ENCODE peak calls at places on chromosomes 11 and 22, in eight cellular contexts. Y is kidney, R is IMR-90, A is heart right ventricle, Q is endodermal cell, U is adrenal gland, Z is Karpas-422, S is testis. X is an unnamed sample.

GRCh38 chr11:16179668-16180067 is 176.7 kb downstream of the SOX6 start:
- DNase-seq in Y (no peak), R (peak), U (no peak), Z (no peak), Q (no peak), A (no peak), S (no peak), X (no peak)

GRCh38 chr11:123233280-123233977 is 38.4 kb upstream of the CLMP start:
- DNase-seq in R (no peak), S (no peak), Q (no peak), Z (no peak), U (no peak), Y (no peak), A (no peak), X (no peak)

GRCh38 chr22:27223317-27224177 is 566.2 kb downstream of the MIAT start:
- DNase-seq in Y (no peak), R (peak), Q (no peak), A (no peak), Z (no peak), S (no peak), U (no peak), X (no peak)

GRCh38 chr11:124799384-124800225 is 601 bp downstream of the MSANTD2 start:
- DNase-seq in Y (peak), R (peak), U (peak), S (peak), Q (peak), Z (peak), A (peak), X (peak)

GRCh38 chr11:110174645-110175310 is 81.6 kb downstream of the ZC3H12C start:
- DNase-seq in S (no peak), U (no peak), A (no peak), Z (no peak), Y (no peak), Q (no peak), R (peak), X (no peak)

GRCh38 chr11:112292785-112293407 is 32.2 kb upstream of the PLET1 start:
- DNase-seq in Z (peak), R (peak), Q (no peak), S (no peak), Y (no peak), A (no peak), U (peak), X (no peak)

GRCh38 chr11:15201586-15201985 is 86.9 kb downstream of the INSC start:
- DNase-seq in Z (no peak), A (no peak), Q (peak), S (no peak), U (no peak), Y (no peak), R (no peak), X (no peak)

GRCh38 chr11:94864646-94865045 is 96.5 kb downstream of the AMOTL1 start:
- DNase-seq in Z (no peak), U (no peak), R (no peak), Q (no peak), Y (no peak), A (no peak), S (no peak), X (no peak)

GRCh38 chr22:28450109-28450508 is 229.5 kb downstream of the TTC28 start:
- DNase-seq in Q (no peak), S (no peak), Z (no peak), Y (no peak), U (no peak), A (no peak), R (peak), X (no peak)

GRCh38 chr22:38144025-38144405 is 33.5 kb upstream of the BAIAP2L2 start:
- DNase-seq in A (no peak), S (no peak), U (no peak), Z (peak), Q (no peak), R (no peak), Y (peak), X (no peak)

GRCh38 chr11:44016129-44016528 is 31.7 kb upstream of the ACCSL start:
- DNase-seq in Y (peak), S (peak), A (peak), R (peak), Q (no peak), U (peak), Z (no peak), X (no peak)

GRCh38 chr11:61580292-61580888 is 486 bp downstream of the SYT7 start:
- DNase-seq in U (no peak), Q (peak), Y (no peak), A (no peak), R (no peak), S (no peak), Z (no peak), X (no peak)

GRCh38 chr22:26558246-26558895 is 31.6 kb downstream of the TPST2 start:
- DNase-seq in Z (no peak), A (no peak), U (peak), S (no peak), R (peak), Q (no peak), Y (no peak), X (no peak)

GRCh38 chr11:115221461-115222069 is 282.6 kb downstream of the CADM1 start:
- DNase-seq in S (no peak), Q (peak), R (no peak), Z (no peak), Y (no peak), U (no peak), A (no peak), X (no peak)

GRCh38 chr22:25911243-25911972 is 169.4 kb downstream of the MYO18B start:
- DNase-seq in Z (peak), Q (no peak), R (no peak), Y (no peak), S (no peak), U (no peak), A (no peak), X (no peak)

GRCh38 chr11:79579063-79579462 is 138.2 kb upstream of the TENM4 start:
- DNase-seq in U (no peak), Q (no peak), R (no peak), S (no peak), Z (no peak), Y (no peak), A (no peak), X (no peak)

GRCh38 chr22:38873469-38874411 is 1.7 kb upstream of the CBX6 start:
- DNase-seq in S (no peak), Y (no peak), Z (no peak), R (no peak), A (no peak), Q (peak), U (no peak), X (no peak)

GRCh38 chr22:36900880-36901279 is 12.5 kb upstream of the CSF2RB start:
- DNase-seq in U (no peak), S (no peak), R (no peak), Y (no peak), Z (no peak), Q (peak), A (no peak), X (no peak)

GRCh38 chr22:33848251-33848650 is 72.0 kb downstream of the LARGE1 start:
- DNase-seq in Y (no peak), U (no peak), Q (no peak), A (no peak), R (peak), Z (no peak), S (no peak), X (no peak)

GRCh38 chr11:124873980-124874379 is 8.7 kb downstream of the ROBO3 start:
- DNase-seq in S (no peak), R (no peak), Z (no peak), Q (peak), Y (no peak), U (no peak), A (no peak), X (no peak)

GRCh38 chr22:24834845-24835570 is 29.0 kb downstream of the SGSM1 start:
- DNase-seq in R (peak), Y (no peak), A (no peak), Q (peak), S (peak), Z (peak), U (no peak), X (no peak)

GRCh38 chr11:76919887-76920746 is 59.4 kb downstream of the ACER3 start:
- DNase-seq in Q (peak), Y (peak), S (peak), Z (peak), R (peak), U (peak), A (peak), X (peak)

GRCh38 chr11:61978703-61979661 is 11.5 kb upstream of the FTH1 start:
- DNase-seq in Y (no peak), Q (no peak), U (peak), R (no peak), S (peak), Z (no peak), A (no peak), X (no peak)

GRCh38 chr11:131534031-131534430 is 163.6 kb downstream of the NTM start:
- DNase-seq in A (no peak), Q (no peak), Y (no peak), Z (no peak), R (no peak), U (no peak), S (no peak), X (no peak)

GRCh38 chr11:17778352-17778751 is 43.8 kb downstream of the KCNC1 start:
- DNase-seq in Y (peak), Q (no peak), R (no peak), S (no peak), A (no peak), Z (no peak), U (no peak), X (no peak)

GRCh38 chr11:120385690-120386089 is 49.5 kb downstream of the ARHGEF12 start:
- DNase-seq in Q (no peak), A (no peak), Z (no peak), R (no peak), S (no peak), U (no peak), Y (no peak), X (no peak)

GRCh38 chr11:20097319-20098221 is 62.7 kb downstream of the DBX1 start:
- DNase-seq in R (peak), Y (no peak), A (no peak), S (no peak), U (no peak), Z (no peak), Q (no peak), X (no peak)

GRCh38 chr11:47916361-47916841 is 64.0 kb upstream of the PTPRJ start:
- DNase-seq in Y (peak), A (peak), U (peak), Z (peak), R (no peak), Q (peak), S (peak), X (no peak)

GRCh38 chr11:116691779-116692178 is 81.0 kb downstream of the BUD13 start:
- DNase-seq in S (peak), Z (peak), U (peak), R (peak), Y (no peak), Q (peak), A (peak), X (peak)

GRCh38 chr11:45412521-45412920 is 126.4 kb upstream of the SYT13 start:
- DNase-seq in S (no peak), R (no peak), A (no peak), U (no peak), Z (no peak), Q (peak), Y (no peak), X (no peak)

GRCh38 chr11:69293087-69293486 is 868 bp upstream of the MYEOV start:
- DNase-seq in R (no peak), Z (no peak), U (no peak), Q (peak), A (no peak), Y (peak), S (no peak), X (peak)

GRCh38 chr11:102799656-102800339 is 1.8 kb upstream of the MMP1 start:
- DNase-seq in R (peak), U (no peak), Y (no peak), A (no peak), Q (no peak), Z (no peak), S (no peak), X (no peak)

GRCh38 chr11:95512177-95512576 is 277.4 kb downstream of the FAM76B start:
- DNase-seq in U (peak), Z (no peak), S (peak), Y (no peak), A (no peak), Q (no peak), R (peak), X (no peak)

GRCh38 chr11:9489366-9489765 is 28.6 kb downstream of the ZNF143 start:
- DNase-seq in Z (no peak), Y (no peak), Q (no peak), R (peak), S (no peak), U (no peak), A (no peak), X (no peak)

GRCh38 chr11:111419641-111420327 is 40.7 kb upstream of the POU2AF1 start:
- DNase-seq in Q (peak), A (no peak), Y (no peak), S (peak), Z (peak), U (no peak), R (no peak), X (no peak)

GRCh38 chr11:76859708-76860233 is 947 bp upstream of the ACER3 start:
- DNase-seq in Z (no peak), A (no peak), U (no peak), Q (no peak), R (no peak), Y (no peak), S (no peak), X (no peak)

GRCh38 chr11:123504401-123504800 is 74.3 kb downstream of the GRAMD1B start:
- DNase-seq in Z (no peak), Y (no peak), Q (no peak), S (no peak), A (no peak), U (peak), R (no peak), X (no peak)

GRCh38 chr22:17884084-17884483 is 109.8 kb upstream of the BID start:
- DNase-seq in Q (no peak), A (no peak), S (no peak), Z (no peak), R (no peak), U (no peak), Y (no peak), X (no peak)

GRCh38 chr11:116563028-116563712 is 209.6 kb downstream of the BUD13 start:
- DNase-seq in Q (no peak), Y (peak), S (peak), R (peak), A (no peak), U (no peak), Z (no peak), X (peak)

GRCh38 chr11:19646921-19647320 is 65.7 kb upstream of the NAV2 start:
- DNase-seq in R (peak), Y (no peak), Q (no peak), Z (no peak), U (no peak), A (no peak), S (no peak), X (no peak)

GRCh38 chr11:86374586-86374985 is at the start of gene CCDC81:
- DNase-seq in S (peak), U (no peak), Z (no peak), A (peak), Y (peak), R (no peak), Q (peak), X (peak)
- H3K4me3 ChIP-seq in S (peak), U (no peak), Z (no peak), A (peak), Y (peak), R (peak), Q (peak), X (no peak)

GRCh38 chr11:72924568-72925190 is 110.5 kb downstream of the ATG16L2 start:
- DNase-seq in S (no peak), A (no peak), Q (no peak), U (no peak), R (peak), Z (peak), Y (no peak), X (no peak)

GRCh38 chr11:72926076-72926475 is 111.9 kb downstream of the ATG16L2 start:
- DNase-seq in Q (no peak), S (no peak), R (no peak), U (no peak), Z (no peak), A (no peak), Y (no peak), X (no peak)

GRCh38 chr11:72930011-72930410 is 115.8 kb downstream of the ATG16L2 start:
- DNase-seq in Y (no peak), Q (peak), A (no peak), U (no peak), R (peak), S (no peak), Z (no peak), X (no peak)

GRCh38 chr11:72927380-72927779 is 113.2 kb downstream of the ATG16L2 start:
- DNase-seq in R (no peak), U (no peak), Q (no peak), Y (no peak), A (no peak), Z (no peak), S (no peak), X (no peak)

DNA sequence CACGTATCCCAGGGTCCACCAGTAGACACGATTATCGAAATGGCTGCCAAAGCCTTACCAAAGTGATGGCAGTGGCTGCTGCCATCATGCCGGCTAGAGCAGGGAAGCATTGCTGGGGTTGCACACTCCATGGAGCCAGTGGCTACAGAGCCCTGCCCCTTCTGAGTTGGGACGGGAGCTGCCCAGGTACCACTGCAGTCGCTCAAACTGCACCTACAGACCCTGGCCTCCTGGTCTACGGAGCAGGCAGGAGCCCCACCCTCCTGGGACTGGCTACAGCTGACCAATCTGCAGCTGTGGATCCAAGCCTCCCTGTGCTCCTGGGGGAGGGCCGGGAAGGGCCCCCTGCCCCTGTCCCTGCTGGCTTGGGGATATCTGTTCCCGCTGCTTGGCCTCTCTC is 111.4 kb downstream of the ATG16L2 start:
- DNase-seq in U (no peak), Q (no peak), Z (no peak), Y (no peak), S (no peak), A (no peak), R (no peak), X (no peak)
- H3K27ac ChIP-seq in U (no peak), Q (no peak), Z (no peak), Y (no peak), S (no peak), A (no peak), R (no peak), X (no peak)

GRCh38 chr11:133946541-133947297 is 10.0 kb downstream of the IGSF9B start:
- DNase-seq in A (peak), Y (peak), R (no peak), S (peak), U (no peak), Q (peak), Z (no peak), X (no peak)
- H3K4me3 ChIP-seq in A (peak), Y (no peak), R (no peak), S (no peak), U (no peak), Q (no peak), Z (no peak), X (peak)

GRCh38 chr11:12142179-12142578 is 31.8 kb downstream of the MICAL2 start:
- DNase-seq in A (no peak), U (no peak), S (no peak), Q (no peak), R (no peak), Y (no peak), Z (no peak), X (no peak)
- H3K27ac ChIP-seq in A (no peak), U (no peak), S (peak), Q (no peak), R (peak), Y (no peak), Z (no peak), X (peak)

X was measured in lower lobe of right lung.